ENCODE peak calls at places on chromosomes 1 and 21, in five cellular contexts. E is SK-N-SH, R is HCT116, M is GM12878, L is K562. N is an unnamed sample.

GRCh38 chr1:68120136-68120791 is 69.8 kb upstream of the DIRAS3 start:
- DNase-seq in E (peak), R (peak), M (peak), L (peak), N (peak)

GRCh38 chr1:16625497-16626408 is 12.4 kb upstream of the NBPF1 start:
- DNase-seq in E (peak), R (no peak), M (no peak), L (peak), N (no peak)

GRCh38 chr1:93847811-93848288 is 31.2 kb downstream of the DNTTIP2 start:
- DNase-seq in E (peak), R (peak), M (no peak), L (peak), N (peak)

GRCh38 chr1:212605441-212605976 is 3.1 kb upstream of the ATF3 start:
- DNase-seq in E (no peak), R (no peak), M (no peak), L (no peak), N (peak)

GRCh38 chr1:111605553-111605952 is 14.0 kb upstream of the RAP1A start:
- DNase-seq in E (no peak), R (no peak), M (no peak), L (no peak), N (no peak)

GRCh38 chr1:33257759-33258712 is 1.7 kb downstream of the ZNF362 start:
- DNase-seq in E (no peak), R (no peak), M (no peak), L (no peak), N (no peak)

GRCh38 chr1:51729824-51730284 is 113.0 kb downstream of the OSBPL9 start:
- DNase-seq in E (no peak), R (no peak), M (no peak), L (no peak), N (no peak)

GRCh38 chr1:86453664-86454063 is 15.1 kb upstream of the CLCA1 start:
- DNase-seq in E (no peak), R (no peak), M (no peak), L (no peak), N (no peak)

GRCh38 chr1:108027389-108027788 is 62.4 kb upstream of the VAV3 start:
- DNase-seq in E (no peak), R (no peak), M (no peak), L (no peak), N (no peak)

GRCh38 chr1:52139817-52140540 is 1.9 kb upstream of the ZFYVE9 start:
- DNase-seq in E (no peak), R (no peak), M (peak), L (no peak), N (no peak)

GRCh38 chr1:157438236-157439012 is 113.9 kb downstream of the FCRL5 start:
- DNase-seq in E (no peak), R (no peak), M (no peak), L (no peak), N (peak)

GRCh38 chr1:37102656-37103382 is 68.5 kb upstream of the GRIK3 start:
- DNase-seq in E (no peak), R (no peak), M (no peak), L (no peak), N (no peak)

GRCh38 chr1:46301406-46302090 is 1.9 kb downstream of the LRRC41 start:
- DNase-seq in E (peak), R (no peak), M (no peak), L (peak), N (no peak)

GRCh38 chr1:225942574-225942973 is 1.6 kb upstream of the LEFTY2 start:
- DNase-seq in E (no peak), R (no peak), M (peak), L (no peak), N (no peak)

GRCh38 chr1:246058478-246058877 is 448.6 kb downstream of the SMYD3 start:
- DNase-seq in E (no peak), R (no peak), M (no peak), L (no peak), N (no peak)

GRCh38 chr21:41168391-41169257 is 664 bp downstream of the BACE2 start:
- DNase-seq in E (peak), R (no peak), M (no peak), L (no peak), N (peak)

GRCh38 chr1:98078586-98078985 is 157.8 kb upstream of the DPYD start:
- DNase-seq in E (no peak), R (no peak), M (no peak), L (no peak), N (no peak)

GRCh38 chr1:204652556-204652955 is 33.0 kb downstream of the LRRN2 start:
- DNase-seq in E (no peak), R (no peak), M (no peak), L (no peak), N (peak)

GRCh38 chr21:26425576-26425975 is 147.5 kb downstream of the CYYR1 start:
- DNase-seq in E (no peak), R (no peak), M (no peak), L (no peak), N (no peak)

GRCh38 chr1:109788695-109789521 is 25.2 kb upstream of the EPS8L3 start:
- DNase-seq in E (peak), R (peak), M (no peak), L (peak), N (peak)

GRCh38 chr1:106276856-106277255 is 779.6 kb upstream of the PRMT6 start:
- DNase-seq in E (no peak), R (no peak), M (no peak), L (no peak), N (no peak)

GRCh38 chr21:31977816-31978215 is 105.0 kb downstream of the HUNK start:
- DNase-seq in E (no peak), R (no peak), M (no peak), L (no peak), N (no peak)
- TF ChIP-seq JUND in E (no peak), R (no peak), M (no peak), L (no peak), N (no peak)

GRCh38 chr1:77832889-77833288 is 53.4 kb downstream of the MIGA1 start:
- DNase-seq in E (no peak), R (no peak), M (no peak), L (no peak), N (peak)
- TF ChIP-seq JUND in E (peak), R (no peak), M (no peak), L (no peak), N (no peak)

GRCh38 chr1:43313771-43314170 is 13.0 kb downstream of the TIE1 start:
- DNase-seq in E (no peak), R (no peak), M (no peak), L (no peak), N (peak)

GRCh38 chr1:43315481-43315880 is 14.7 kb downstream of the TIE1 start:
- DNase-seq in E (no peak), R (no peak), M (no peak), L (no peak), N (no peak)

GRCh38 chr1:43312638-43313515 is 12.1 kb downstream of the TIE1 start:
- DNase-seq in E (no peak), R (no peak), M (no peak), L (no peak), N (no peak)

GRCh38 chr1:43315963-43316737 is 15.4 kb downstream of the TIE1 start:
- DNase-seq in E (no peak), R (no peak), M (no peak), L (no peak), N (no peak)

GRCh38 chr1:43314233-43314632 is 13.5 kb downstream of the TIE1 start:
- DNase-seq in E (no peak), R (no peak), M (no peak), L (no peak), N (no peak)
- TF ChIP-seq JUND in E (no peak), R (no peak), M (no peak), L (no peak), N (no peak)

DNA sequence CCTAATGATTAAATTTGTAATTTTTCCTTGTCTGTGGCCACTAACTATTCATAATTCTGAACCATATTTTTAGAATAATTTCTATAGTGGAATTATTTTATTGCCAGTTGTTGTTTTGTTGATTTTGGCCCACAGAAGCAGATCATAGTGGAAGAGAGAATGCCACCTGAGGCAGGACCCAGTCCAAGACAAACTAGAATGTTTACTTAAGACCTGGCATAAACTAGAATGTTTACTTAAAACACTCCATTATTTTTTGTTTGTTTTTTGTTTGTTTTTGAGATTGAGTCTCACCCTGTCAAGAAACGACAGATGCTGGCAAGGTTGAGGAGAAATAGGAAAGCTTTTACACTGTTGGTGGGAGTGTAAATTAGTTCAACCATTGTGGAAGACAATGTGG is 310.2 kb downstream of the MRPL39 start:
- DNase-seq in E (no peak), R (no peak), M (no peak), L (no peak), N (no peak)
- TF ChIP-seq JUND in E (no peak), R (no peak), M (no peak), L (no peak), N (no peak)

DNA sequence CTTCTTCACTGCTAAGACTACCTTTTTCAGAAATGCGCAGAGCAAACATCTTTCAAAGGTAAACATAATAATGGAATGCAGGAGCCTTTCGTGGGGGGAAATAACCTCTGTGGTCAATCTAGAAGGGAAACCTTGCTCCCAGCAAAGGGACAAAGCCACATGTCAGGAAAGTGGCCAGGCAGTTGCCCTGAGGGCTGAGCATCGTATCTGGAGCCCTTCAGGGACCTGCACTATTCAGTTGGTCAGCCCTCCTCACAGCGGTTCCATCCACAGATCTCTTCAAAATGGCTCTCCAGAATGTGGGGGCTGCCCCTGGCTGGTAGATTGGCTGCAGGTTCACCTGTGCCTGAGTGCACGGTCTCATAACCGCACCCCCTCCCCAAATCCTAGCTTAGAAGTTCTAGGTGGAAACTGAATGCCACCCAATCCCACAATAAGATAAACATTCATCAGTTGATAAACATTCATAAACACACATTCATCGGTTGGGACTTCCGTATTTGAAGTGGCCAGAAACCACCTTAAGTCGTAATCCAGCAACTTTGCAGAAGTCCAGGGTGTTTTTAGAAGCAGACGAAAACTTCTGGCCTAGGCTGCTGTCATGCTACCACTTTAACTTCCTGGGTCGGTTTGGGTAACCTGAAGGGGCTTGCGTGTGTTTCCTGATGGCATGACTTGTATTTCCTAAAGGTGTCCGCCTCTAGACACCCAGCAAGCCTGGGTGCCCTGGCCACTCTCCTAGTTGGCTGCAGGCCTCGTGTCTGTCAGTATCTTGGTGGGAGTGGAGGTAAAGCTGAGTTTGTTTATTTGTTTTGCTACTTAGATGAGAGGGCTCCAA is 50.5 kb downstream of the RASSF5 start:
- DNase-seq in E (peak), R (no peak), M (no peak), L (no peak), N (peak)
- TF ChIP-seq JUND in E (no peak), R (no peak), M (no peak), L (peak), N (no peak)

GRCh38 chr1:209733409-209734192 is 22.3 kb upstream of the TRAF3IP3 start:
- DNase-seq in E (no peak), R (no peak), M (no peak), L (no peak), N (no peak)
- TF ChIP-seq JUND in E (no peak), R (no peak), M (no peak), L (no peak), N (no peak)

N was measured in T47D.